ENCODE peak calls at places on chromosomes 4 and X, in six cellular contexts. P is mucosa of descending colon, U is heart left ventricle, Z is sigmoid colon, E is OCI-LY7, F is fibroblast of pulmonary artery. N is an unnamed sample.

GRCh38 chr4:77169496-77169895 is 12.5 kb downstream of the CCNG2 start:
- DNase-seq in P (no peak), U (no peak), Z (no peak), E (no peak), F (no peak), N (no peak)

GRCh38 chr4:166421556-166422156 is 548.6 kb downstream of the TLL1 start:
- DNase-seq in P (no peak), U (no peak), Z (no peak), E (no peak), F (peak), N (peak)

GRCh38 chr4:98663226-98664006 is 5.0 kb upstream of the TSPAN5 start:
- DNase-seq in P (no peak), U (peak), Z (no peak), E (no peak), F (no peak), N (no peak)

GRCh38 chr4:88341227-88342192 is 37.1 kb upstream of the HERC6 start:
- DNase-seq in P (no peak), U (peak), Z (peak), E (no peak), F (peak), N (peak)

GRCh38 chrX:29496636-29497180 is 718.7 kb upstream of the MAGEB2 start:
- DNase-seq in P (no peak), U (no peak), Z (no peak), E (no peak), F (no peak), N (no peak)

GRCh38 chr4:113147498-113148231 is 98.2 kb downstream of the ANK2 start:
- DNase-seq in P (no peak), U (no peak), Z (no peak), E (no peak), F (no peak), N (peak)

GRCh38 chr4:71113294-71113693 is 119.8 kb downstream of the DCK start:
- DNase-seq in P (no peak), U (no peak), Z (no peak), E (peak), F (no peak), N (no peak)

GRCh38 chr4:106034205-106034604 is 138.9 kb downstream of the NPNT start:
- DNase-seq in P (no peak), U (no peak), Z (no peak), E (no peak), F (peak), N (peak)

GRCh38 chr4:76943790-76944189 is 5.8 kb upstream of the SEPTIN11 start:
- DNase-seq in P (no peak), U (no peak), Z (no peak), E (no peak), F (no peak), N (no peak)

GRCh38 chr4:98434816-98435215 is 173.6 kb downstream of the RAP1GDS1 start:
- DNase-seq in P (no peak), U (no peak), Z (no peak), E (no peak), F (no peak), N (no peak)

GRCh38 chr4:108988514-108989195 is 225.8 kb upstream of the ETNPPL start:
- DNase-seq in P (no peak), U (no peak), Z (no peak), E (no peak), F (no peak), N (no peak)

GRCh38 chrX:111270339-111270738 is at the start of gene CAPN6:
- DNase-seq in P (peak), U (no peak), Z (no peak), E (no peak), F (no peak), N (peak)

GRCh38 chr4:185826381-185826780 is 14.4 kb upstream of the SORBS2 start:
- DNase-seq in P (no peak), U (no peak), Z (no peak), E (no peak), F (no peak), N (no peak)

GRCh38 chr4:85777908-85778808 is 303.2 kb downstream of the ARHGAP24 start:
- DNase-seq in P (no peak), U (no peak), Z (no peak), E (peak), F (peak), N (no peak)

GRCh38 chrX:72676465-72676864 is 37.6 kb downstream of the PHKA1 start:
- DNase-seq in P (no peak), U (no peak), Z (no peak), E (no peak), F (no peak), N (no peak)

GRCh38 chr4:153159728-153160221 is 44.5 kb upstream of the TRIM2 start:
- DNase-seq in P (no peak), U (no peak), Z (no peak), E (no peak), F (peak), N (peak)

GRCh38 chr4:118904935-118905334 is 16.3 kb downstream of the SYNPO2 start:
- DNase-seq in P (no peak), U (no peak), Z (no peak), E (no peak), F (peak), N (peak)

GRCh38 chr4:163280703-163281519 is 51.5 kb downstream of the NPY1R start:
- DNase-seq in P (no peak), U (no peak), Z (no peak), E (no peak), F (no peak), N (no peak)

GRCh38 chrX:124421898-124422622 is 75.7 kb downstream of the SH2D1A start:
- DNase-seq in P (no peak), U (no peak), Z (no peak), E (no peak), F (no peak), N (no peak)

GRCh38 chr4:23828779-23829178 is 61.1 kb downstream of the PPARGC1A start:
- DNase-seq in P (no peak), U (no peak), Z (no peak), E (no peak), F (no peak), N (no peak)

GRCh38 chrX:110204986-110205385 is 112.9 kb downstream of the AMMECR1 start:
- DNase-seq in P (no peak), U (no peak), Z (no peak), E (no peak), F (peak), N (peak)

GRCh38 chr4:118964891-118965411 is 76.3 kb downstream of the SYNPO2 start:
- DNase-seq in P (no peak), U (no peak), Z (no peak), E (no peak), F (peak), N (peak)

GRCh38 chrX:143781103-143781502 is 60.6 kb upstream of the SPANXN2 start:
- DNase-seq in P (no peak), U (no peak), Z (no peak), E (no peak), F (peak), N (no peak)

GRCh38 chr4:149645790-149646189 is 169.9 kb downstream of the IQCM start:
- DNase-seq in P (no peak), U (no peak), Z (no peak), E (no peak), F (no peak), N (no peak)

GRCh38 chr4:80173387-80173786 is 23.9 kb upstream of the PRDM8 start:
- DNase-seq in P (no peak), U (no peak), Z (no peak), E (peak), F (peak), N (peak)

GRCh38 chrX:153549231-153549630 is 31.8 kb downstream of the ATP2B3 start:
- DNase-seq in P (no peak), U (no peak), Z (no peak), E (no peak), F (no peak), N (no peak)

GRCh38 chr4:133624744-133625143 is 475.6 kb downstream of the PCDH10 start:
- DNase-seq in P (no peak), U (no peak), Z (no peak), E (no peak), F (no peak), N (no peak)

GRCh38 chr4:26144526-26145167 is 176.2 kb upstream of the RBPJ start:
- DNase-seq in P (no peak), U (no peak), Z (no peak), E (no peak), F (no peak), N (peak)

GRCh38 chr4:168019921-168020320 is 72.4 kb upstream of the ANXA10 start:
- DNase-seq in P (no peak), U (no peak), Z (no peak), E (no peak), F (no peak), N (peak)

GRCh38 chrX:21740329-21741274 is 17.3 kb downstream of the SMPX start:
- DNase-seq in P (peak), U (peak), Z (no peak), E (no peak), F (no peak), N (no peak)

GRCh38 chrX:107226766-107227165 is 20.4 kb downstream of the DNAAF6 start:
- DNase-seq in P (no peak), U (no peak), Z (no peak), E (no peak), F (no peak), N (no peak)

GRCh38 chrX:72128881-72129280 is 2.8 kb downstream of the RTL5 start:
- DNase-seq in P (no peak), U (no peak), Z (no peak), E (no peak), F (peak), N (no peak)

GRCh38 chr4:155060419-155060818 is 148.0 kb upstream of the NPY2R start:
- DNase-seq in P (no peak), U (no peak), Z (no peak), E (no peak), F (peak), N (no peak)

GRCh38 chr4:8707045-8707781 is 114.6 kb downstream of the CPZ start:
- DNase-seq in P (no peak), U (no peak), Z (peak), E (no peak), F (no peak), N (no peak)

GRCh38 chr4:141686929-141687328 is 50.5 kb downstream of the IL15 start:
- DNase-seq in P (no peak), U (no peak), Z (no peak), E (no peak), F (peak), N (peak)

GRCh38 chrX:48971325-48972213 is at the start of gene KCND1:
- DNase-seq in P (peak), U (peak), Z (peak), E (no peak), F (peak), N (peak)

GRCh38 chr4:41256131-41256739 is 493 bp upstream of the UCHL1 start:
- DNase-seq in P (no peak), U (no peak), Z (no peak), E (peak), F (peak), N (peak)

GRCh38 chrX:136954930-136955329 is 74.4 kb upstream of the RBMX start:
- DNase-seq in P (no peak), U (no peak), Z (no peak), E (peak), F (peak), N (peak)

DNA sequence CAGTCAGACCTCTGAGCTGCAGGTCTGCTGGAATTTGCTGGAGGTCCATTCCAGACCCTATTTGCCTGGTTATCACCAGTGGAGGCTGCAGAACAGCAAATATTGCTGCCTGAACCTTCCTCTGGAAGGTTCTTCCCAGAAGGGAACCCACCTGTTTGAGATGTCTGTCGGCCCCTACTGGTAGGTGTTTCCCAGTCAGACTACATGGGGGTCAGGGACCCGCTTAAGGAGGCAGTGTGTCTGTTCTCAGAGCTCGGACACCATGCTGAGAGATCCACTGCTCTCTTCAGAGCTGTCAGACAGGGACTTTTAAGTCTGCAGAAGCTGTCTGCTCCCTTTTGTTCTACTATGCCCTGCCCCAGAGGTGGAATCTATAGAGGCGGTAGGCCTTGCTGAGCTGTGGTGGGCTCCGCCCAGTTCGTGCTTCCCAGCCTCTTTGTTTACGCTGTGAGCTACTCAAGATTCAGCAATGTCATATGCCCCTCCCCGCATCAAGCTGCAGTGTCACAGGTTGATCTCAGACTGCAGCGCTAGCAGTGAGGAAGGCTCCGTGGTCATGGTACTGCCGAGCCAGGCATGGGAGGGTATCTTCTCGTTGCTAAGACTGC is 44.1 kb upstream of the KDR start:
- DNase-seq in P (no peak), U (no peak), Z (no peak), E (no peak), F (peak), N (no peak)
- TF ChIP-seq CTCF in P (no peak), U (no peak), Z (no peak), E (no peak), F (no peak), N (no peak)

GRCh38 chr4:156128616-156129015 is 174.9 kb upstream of the CTSO start:
- DNase-seq in P (no peak), U (no peak), Z (no peak), E (no peak), F (peak), N (no peak)
- H3K4me3 ChIP-seq in P (no peak), U (no peak), Z (no peak), E (no peak), F (no peak), N (no peak)

DNA sequence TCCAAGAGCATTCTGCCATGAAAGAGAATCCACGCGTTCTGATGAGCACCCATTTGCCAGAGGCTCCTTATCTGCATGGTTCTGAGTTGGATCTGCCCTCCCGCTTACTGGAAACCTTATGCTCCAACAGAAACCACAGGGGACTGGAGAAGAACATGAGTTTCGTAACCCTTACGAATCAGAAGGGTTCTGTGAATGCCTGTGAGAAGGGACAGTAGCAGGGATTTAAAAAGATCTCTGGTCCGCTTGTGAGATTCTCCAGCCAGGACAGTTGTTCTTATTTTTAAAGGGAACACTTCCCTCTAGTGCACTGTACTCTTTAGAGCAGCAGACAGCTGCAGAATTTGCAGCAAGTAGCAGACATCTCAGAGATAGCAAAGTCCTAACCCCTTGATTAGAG is 22.5 kb upstream of the CENPU start:
- DNase-seq in P (no peak), U (no peak), Z (peak), E (no peak), F (peak), N (peak)
- TF ChIP-seq CTCF in P (no peak), U (no peak), Z (no peak), E (no peak), F (no peak), N (no peak)

GRCh38 chrX:31551913-31552312 is 480.1 kb upstream of the FTHL17 start:
- DNase-seq in P (no peak), U (no peak), Z (no peak), E (no peak), F (no peak), N (no peak)

GRCh38 chrX:31550169-31550568 is 478.3 kb upstream of the FTHL17 start:
- DNase-seq in P (no peak), U (no peak), Z (no peak), E (no peak), F (no peak), N (no peak)

GRCh38 chrX:31555506-31555905 is 483.7 kb upstream of the FTHL17 start:
- DNase-seq in P (no peak), U (peak), Z (no peak), E (no peak), F (no peak), N (peak)
- H3K4me3 ChIP-seq in P (no peak), U (no peak), Z (no peak), E (no peak), F (no peak), N (no peak)

GRCh38 chr4:156971168-156971601 is 414 bp downstream of the PDGFC start:
- DNase-seq in P (peak), U (peak), Z (peak), E (no peak), F (no peak), N (no peak)

GRCh38 chr4:156969136-156969535 is 2.5 kb downstream of the PDGFC start:
- DNase-seq in P (no peak), U (no peak), Z (no peak), E (no peak), F (no peak), N (no peak)

GRCh38 chr4:156972370-156972980 is 876 bp upstream of the PDGFC start:
- DNase-seq in P (no peak), U (no peak), Z (no peak), E (no peak), F (no peak), N (no peak)

GRCh38 chr4:156971623-156972369 is at the start of gene PDGFC:
- DNase-seq in P (peak), U (peak), Z (peak), E (no peak), F (peak), N (peak)

DNA sequence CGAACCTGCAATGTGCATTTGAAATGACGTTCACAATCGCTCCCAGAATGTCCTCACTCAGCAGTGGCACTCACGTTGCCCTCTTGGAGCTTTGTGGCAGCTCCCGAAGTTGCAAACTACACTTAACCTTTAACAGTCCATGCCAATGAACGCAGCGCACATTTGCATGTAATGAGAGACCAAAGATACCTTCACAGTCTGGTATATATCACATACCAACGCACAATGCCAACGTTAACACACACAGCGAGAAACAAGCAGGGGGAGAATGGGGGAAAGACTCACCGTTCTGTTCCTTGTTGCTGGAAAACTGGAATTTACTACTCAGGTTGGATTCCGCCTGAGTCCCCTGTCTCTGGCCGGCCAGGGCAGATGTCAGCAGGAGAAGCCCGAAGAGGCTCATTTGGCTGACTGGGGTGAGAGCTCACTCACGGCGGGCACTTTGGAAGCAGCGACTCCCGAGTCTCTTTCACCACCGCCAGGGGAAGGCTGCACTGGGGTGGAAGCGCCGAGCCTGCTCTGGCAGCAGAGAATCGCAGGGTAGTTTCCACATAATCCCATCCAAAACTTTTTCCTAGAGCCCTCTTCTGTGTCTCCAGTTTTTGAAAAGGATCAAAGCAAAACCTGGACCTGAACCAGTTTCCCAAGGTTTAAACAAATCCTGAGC is 965 bp downstream of the PDGFC start:
- DNase-seq in P (peak), U (peak), Z (peak), E (no peak), F (peak), N (peak)
- TF ChIP-seq CTCF in P (no peak), U (no peak), Z (peak), E (no peak), F (peak), N (peak)

GRCh38 chrX:122218666-122219065 is 965.4 kb upstream of the GRIA3 start:
- DNase-seq in P (no peak), U (no peak), Z (no peak), E (no peak), F (no peak), N (no peak)
- H3K4me3 ChIP-seq in P (no peak), U (no peak), Z (no peak), E (no peak), F (no peak), N (no peak)

N was measured in fibroblast of the aortic adventitia.